ENCODE peak calls at places on chromosomes 4 and X, in ten cellular contexts. Q, N, K, V, B, L, T, J, Z and C are unnamed samples.

GRCh38 chrX:53356186-53356585 is 66.3 kb downstream of the SMC1A start:
- DNase-seq in Q (no peak), N (no peak), K (peak), V (peak), B (no peak), L (no peak), T (no peak), J (no peak), Z (no peak), C (peak)

GRCh38 chrX:123976671-123977316 is 15.3 kb downstream of the STAG2 start:
- DNase-seq in Q (peak), N (no peak), K (peak), V (peak), B (no peak), L (no peak), T (no peak), J (peak), Z (no peak), C (peak)

GRCh38 chr4:37876156-37876555 is 14.7 kb upstream of the TBC1D1 start:
- DNase-seq in Q (no peak), N (no peak), K (no peak), V (peak), B (peak), L (no peak), T (no peak), J (no peak), Z (no peak), C (no peak)

GRCh38 chr4:158819942-158820786 is 51.3 kb downstream of the FNIP2 start:
- DNase-seq in Q (no peak), N (no peak), K (no peak), V (no peak), B (no peak), L (no peak), T (no peak), J (no peak), Z (no peak), C (no peak)

GRCh38 chrX:75155454-75155829 is 641 bp downstream of the ABCB7 start:
- DNase-seq in Q (peak), N (no peak), K (peak), V (no peak), B (no peak), L (no peak), T (no peak), J (no peak), Z (peak), C (peak)

GRCh38 chr4:99219479-99219878 is 433 bp upstream of the ADH6 start:
- DNase-seq in Q (no peak), N (no peak), K (no peak), V (no peak), B (no peak), L (no peak), T (no peak), J (no peak), Z (no peak), C (peak)

GRCh38 chrX:39445336-39445735 is 644.1 kb downstream of the MID1IP1 start:
- DNase-seq in Q (no peak), N (no peak), K (no peak), V (peak), B (no peak), L (no peak), T (no peak), J (peak), Z (no peak), C (peak)

GRCh38 chr4:102321260-102321991 is 23.9 kb downstream of the SLC39A8 start:
- DNase-seq in Q (peak), N (no peak), K (no peak), V (no peak), B (no peak), L (no peak), T (no peak), J (no peak), Z (no peak), C (peak)

GRCh38 chr4:86359944-86360478 is at the start of gene MAPK10:
- DNase-seq in Q (peak), N (no peak), K (peak), V (peak), B (peak), L (no peak), T (no peak), J (peak), Z (peak), C (peak)
- H3K4me3 ChIP-seq in Q (peak), N (no peak), K (peak), V (no peak), B (peak), L (no peak), T (no peak), J (peak), Z (no peak), C (peak)

DNA sequence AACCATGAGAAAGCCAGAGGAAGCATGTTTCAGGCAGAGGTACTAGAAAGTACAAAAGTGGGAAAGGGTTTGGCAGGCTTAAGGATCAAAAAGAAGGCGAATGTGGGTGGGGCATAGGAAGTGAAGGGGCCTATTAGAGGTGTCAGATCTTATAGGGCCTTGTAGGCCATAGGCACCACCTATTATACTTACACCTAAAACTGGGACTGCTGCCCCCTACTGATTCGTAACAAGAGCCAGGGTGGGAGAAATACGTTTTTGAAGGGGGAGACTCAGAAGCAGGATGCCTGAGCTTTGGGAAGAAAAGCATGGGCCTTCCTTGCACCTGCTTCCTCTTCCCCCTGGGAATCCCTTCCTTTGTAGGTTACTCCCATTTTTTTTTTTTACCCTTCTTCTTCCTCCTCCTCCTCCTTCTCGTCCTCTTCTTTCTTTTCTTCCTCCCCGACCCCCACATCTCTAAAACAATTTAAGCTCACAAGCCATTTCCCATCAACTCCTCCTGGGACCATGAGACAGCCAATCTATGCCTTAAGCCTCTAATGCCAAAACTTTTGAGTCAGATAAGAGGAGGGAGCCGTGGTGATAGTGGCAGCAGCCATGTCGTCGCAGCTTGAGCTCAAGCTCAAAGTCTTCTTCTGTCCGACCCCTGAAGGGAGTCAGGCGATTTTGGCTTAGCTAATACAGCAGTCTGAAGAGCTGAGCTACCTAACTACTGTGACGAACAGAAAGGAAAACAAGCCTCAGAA is 40.8 kb upstream of the GPC3 start:
- DNase-seq in Q (no peak), N (no peak), K (no peak), V (no peak), B (no peak), L (no peak), T (no peak), J (no peak), Z (no peak), C (peak)
- H3K4me3 ChIP-seq in Q (no peak), N (no peak), K (peak), V (no peak), B (no peak), L (no peak), T (no peak), J (no peak), Z (no peak), C (no peak)

DNA sequence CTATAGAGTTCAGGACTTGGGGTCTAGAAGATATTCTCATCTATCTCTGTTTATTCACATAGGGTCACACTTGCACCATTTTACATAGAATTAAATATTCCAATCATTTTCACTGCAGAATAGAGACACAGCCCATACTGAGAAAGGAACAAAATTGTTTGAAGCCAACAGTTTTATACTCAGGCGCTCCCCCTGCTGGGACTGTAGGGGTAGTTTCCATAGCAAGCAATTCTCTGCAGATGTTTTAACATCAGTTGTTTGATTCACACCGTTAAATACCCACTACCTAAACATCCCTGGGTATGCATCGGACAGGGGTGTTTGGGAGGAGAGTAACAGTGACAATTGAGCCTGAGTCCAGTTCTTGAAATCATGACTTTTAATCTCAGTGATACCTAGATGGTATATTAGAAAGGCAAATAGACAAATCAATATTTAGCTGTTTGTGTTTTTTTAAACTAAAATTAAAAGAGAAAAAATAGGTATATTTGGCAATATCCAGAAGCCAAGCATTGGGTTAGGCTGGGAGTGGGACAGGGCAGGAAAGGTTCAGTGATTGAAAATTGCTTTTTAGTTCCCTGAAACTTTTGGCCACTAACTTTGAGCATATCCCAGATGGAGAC is 33.8 kb downstream of the LONRF3 start:
- DNase-seq in Q (no peak), N (no peak), K (peak), V (peak), B (no peak), L (no peak), T (no peak), J (peak), Z (no peak), C (peak)
- H3K4me3 ChIP-seq in Q (no peak), N (no peak), K (no peak), V (no peak), B (no peak), L (no peak), T (no peak), J (no peak), Z (no peak), C (no peak)

GRCh38 chr4:164551713-164552040 is 202.3 kb upstream of the SMIM31 start:
- DNase-seq in Q (no peak), N (no peak), K (no peak), V (no peak), B (no peak), L (no peak), T (no peak), J (no peak), Z (no peak), C (no peak)
- H3K4me3 ChIP-seq in Q (no peak), N (no peak), K (no peak), V (no peak), B (no peak), L (no peak), T (no peak), J (no peak), Z (no peak), C (no peak)